ENCODE peak calls at places on chromosome 16, in four cellular contexts. Q is HL-60, U is sigmoid colon, X is transverse colon. K is an unnamed sample.

GRCh38 chr16:85130707-85131028 is 18.4 kb upstream of the CIBAR2 start:
- DNase-seq in X (no peak), Q (no peak), U (no peak), K (no peak)

GRCh38 chr16:58043571-58044155 is 18.1 kb downstream of the MMP15 start:
- DNase-seq in Q (no peak), U (no peak), X (no peak), K (no peak)

GRCh38 chr16:13557476-13557875 is 362.5 kb upstream of the ERCC4 start:
- DNase-seq in U (no peak), X (no peak), Q (no peak), K (no peak)

GRCh38 chr16:68403704-68404103 is 44.6 kb downstream of the SMPD3 start:
- DNase-seq in U (no peak), Q (peak; percentile 12), X (no peak), K (no peak)

GRCh38 chr16:5622234-5622884 is 524.8 kb upstream of the EEF2KMT start:
- DNase-seq in X (no peak), Q (no peak), U (no peak), K (no peak)

GRCh38 chr16:54584121-54584520 is 297.5 kb upstream of the IRX3 start:
- DNase-seq in X (no peak), Q (no peak), U (no peak), K (no peak)

GRCh38 chr16:66580605-66581209 is 1.4 kb downstream of the CMTM2 start:
- DNase-seq in X (no peak), U (no peak), Q (no peak), K (no peak)

GRCh38 chr16:56048425-56049100 is 142.7 kb upstream of the GNAO1 start:
- DNase-seq in U (no peak), X (no peak), Q (peak; percentile 14), K (no peak)

GRCh38 chr16:27179500-27180072 is 23.7 kb upstream of the KDM8 start:
- DNase-seq in U (peak; percentile 93), X (peak; percentile 92), Q (peak; percentile 92), K (peak; percentile 38)

GRCh38 chr16:54932737-54933254 is 2.1 kb downstream of the IRX5 start:
- DNase-seq in U (no peak), X (no peak), Q (no peak), K (no peak)

GRCh38 chr16:75267631-75268264 is 16.3 kb upstream of the BCAR1 start:
- DNase-seq in X (peak; percentile 84), Q (no peak), U (peak; percentile 82), K (peak; percentile 81)

GRCh38 chr16:48212033-48212432 is 32.1 kb upstream of the LONP2 start:
- DNase-seq in Q (no peak), X (no peak), U (no peak), K (no peak)

GRCh38 chr16:71885261-71885650 is 1.3 kb upstream of the ZNF821 start:
- DNase-seq in X (no peak), U (no peak), Q (peak; percentile 55), K (no peak)

GRCh38 chr16:65965632-65966031 is 400.9 kb upstream of the CDH5 start:
- DNase-seq in U (no peak), Q (no peak), X (no peak), K (no peak)

GRCh38 chr16:27838536-27839175 is 224.9 kb downstream of the GSG1L start:
- DNase-seq in Q (no peak), U (peak; percentile 40), X (no peak), K (peak; percentile 22)

GRCh38 chr16:85430523-85431381 is 182.4 kb upstream of the GSE1 start:
- DNase-seq in X (peak; percentile 7), Q (no peak), U (peak; percentile 61), K (no peak)

GRCh38 chr16:48408688-48409087 is 23.5 kb upstream of the SIAH1 start:
- DNase-seq in U (peak; percentile 69), Q (peak; percentile 67), X (peak; percentile 54), K (no peak)

GRCh38 chr16:67040906-67041305 is 12.0 kb downstream of the CBFB start:
- DNase-seq in X (no peak), Q (no peak), U (no peak), K (no peak)

GRCh38 chr16:10368984-10369551 is 16.8 kb upstream of the ATF7IP2 start:
- DNase-seq in Q (no peak), U (no peak), X (no peak), K (no peak)

GRCh38 chr16:85798901-85799496 is 345 bp downstream of the EMC8 start:
- DNase-seq in Q (peak; percentile 25), X (peak; percentile 24), U (no peak), K (no peak)

GRCh38 chr16:56520251-56520577 is 390 bp upstream of the BBS2 start:
- DNase-seq in X (no peak), Q (no peak), U (no peak), K (no peak)

GRCh38 chr16:87780385-87780989 is 14.7 kb upstream of the KLHDC4 start:
- DNase-seq in X (peak; percentile 49), Q (peak; percentile 89), U (no peak), K (no peak)

GRCh38 chr16:77043076-77043475 is 147.9 kb upstream of the MON1B start:
- DNase-seq in X (no peak), Q (no peak), U (no peak), K (no peak)

GRCh38 chr16:69553332-69553731 is 12.4 kb upstream of the NFAT5 start:
- DNase-seq in U (no peak), X (no peak), Q (peak; percentile 9), K (no peak)

GRCh38 chr16:88087517-88087877 is 136.3 kb downstream of the BANP start:
- DNase-seq in X (no peak), Q (no peak), U (no peak), K (no peak)

GRCh38 chr16:87051526-87052320 is 265.5 kb downstream of the C16orf95 start:
- DNase-seq in Q (no peak), U (no peak), X (no peak), K (no peak)

GRCh38 chr16:71367243-71367976 is 8.9 kb downstream of the CALB2 start:
- DNase-seq in Q (peak; percentile 48), X (peak; percentile 38), U (no peak), K (no peak)

GRCh38 chr16:22369221-22369811 is 5.1 kb downstream of the CDR2 start:
- DNase-seq in X (no peak), Q (peak; percentile 54), U (no peak), K (no peak)

GRCh38 chr16:56609463-56609921 is 1.1 kb downstream of the MT2A start:
- DNase-seq in X (peak; percentile 86), Q (peak; percentile 95), U (peak; percentile 89), K (peak; percentile 60)

GRCh38 chr16:57810197-57811024 is 8.1 kb upstream of the KIFC3 start:
- DNase-seq in Q (peak; percentile 95), X (peak; percentile 92), U (peak; percentile 88), K (peak; percentile 78)

GRCh38 chr16:86467490-86467889 is 42.8 kb upstream of the FOXF1 start:
- DNase-seq in U (peak; percentile 71), Q (no peak), X (no peak), K (no peak)

GRCh38 chr16:1335996-1336395 is 2.6 kb downstream of the BAIAP3 start:
- DNase-seq in X (no peak), Q (no peak), U (no peak), K (no peak)
- H3K4me3 ChIP-seq in X (no peak overlapping the region), Q (no peak overlapping the region), U (no peak overlapping the region), K (no peak overlapping the region)

GRCh38 chr16:80122155-80122554 is 418.6 kb upstream of the DYNLRB2 start:
- DNase-seq in X (peak; percentile 18), Q (no peak), U (peak; percentile 81), K (no peak)
- TF ChIP-seq POLR2AphosphoS5 in X (peak; percentile 79), Q (no peak), U (peak; percentile 91), K (no peak)

GRCh38 chr16:89958596-89958995 is 10.0 kb downstream of the DEF8 start:
- DNase-seq in X (no peak), U (no peak), Q (no peak), K (no peak)

GRCh38 chr16:89957214-89957785 is 8.7 kb downstream of the DEF8 start:
- DNase-seq in X (no peak), U (no peak), Q (no peak), K (no peak)

GRCh38 chr16:89956511-89957213 is 8.1 kb downstream of the DEF8 start:
- DNase-seq in U (no peak), X (no peak), Q (peak; percentile 59), K (no peak)

GRCh38 chr16:89960966-89961365 is 12.4 kb downstream of the DEF8 start:
- DNase-seq in Q (no peak), U (no peak), X (no peak), K (no peak)

DNA sequence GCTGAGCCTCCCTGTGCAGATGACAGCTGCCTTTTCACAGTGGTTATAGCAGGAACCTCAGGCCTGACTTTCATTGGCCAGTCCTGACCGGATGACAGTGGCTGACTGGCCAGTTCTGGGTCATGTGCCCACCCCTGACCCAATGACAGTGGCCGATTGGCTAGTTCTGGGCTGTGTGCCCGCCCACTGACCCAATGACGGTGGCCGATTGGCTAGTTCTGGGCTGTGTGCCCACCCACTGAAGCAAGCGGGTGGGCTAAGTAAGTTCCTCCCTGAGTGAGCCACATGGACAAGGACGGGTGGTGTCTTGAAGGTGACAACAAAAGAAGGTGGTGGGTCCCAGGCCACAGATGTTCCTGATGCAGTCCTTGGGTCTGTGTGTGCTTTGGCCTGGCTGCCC is 9.5 kb downstream of the DEF8 start:
- DNase-seq in U (no peak), Q (peak; percentile 34), X (no peak), K (no peak)
- H3K4me3 ChIP-seq in U (no peak overlapping the region), Q (peak overlapping the region; percentile 31), X (no peak overlapping the region), K (no peak overlapping the region)

DNA sequence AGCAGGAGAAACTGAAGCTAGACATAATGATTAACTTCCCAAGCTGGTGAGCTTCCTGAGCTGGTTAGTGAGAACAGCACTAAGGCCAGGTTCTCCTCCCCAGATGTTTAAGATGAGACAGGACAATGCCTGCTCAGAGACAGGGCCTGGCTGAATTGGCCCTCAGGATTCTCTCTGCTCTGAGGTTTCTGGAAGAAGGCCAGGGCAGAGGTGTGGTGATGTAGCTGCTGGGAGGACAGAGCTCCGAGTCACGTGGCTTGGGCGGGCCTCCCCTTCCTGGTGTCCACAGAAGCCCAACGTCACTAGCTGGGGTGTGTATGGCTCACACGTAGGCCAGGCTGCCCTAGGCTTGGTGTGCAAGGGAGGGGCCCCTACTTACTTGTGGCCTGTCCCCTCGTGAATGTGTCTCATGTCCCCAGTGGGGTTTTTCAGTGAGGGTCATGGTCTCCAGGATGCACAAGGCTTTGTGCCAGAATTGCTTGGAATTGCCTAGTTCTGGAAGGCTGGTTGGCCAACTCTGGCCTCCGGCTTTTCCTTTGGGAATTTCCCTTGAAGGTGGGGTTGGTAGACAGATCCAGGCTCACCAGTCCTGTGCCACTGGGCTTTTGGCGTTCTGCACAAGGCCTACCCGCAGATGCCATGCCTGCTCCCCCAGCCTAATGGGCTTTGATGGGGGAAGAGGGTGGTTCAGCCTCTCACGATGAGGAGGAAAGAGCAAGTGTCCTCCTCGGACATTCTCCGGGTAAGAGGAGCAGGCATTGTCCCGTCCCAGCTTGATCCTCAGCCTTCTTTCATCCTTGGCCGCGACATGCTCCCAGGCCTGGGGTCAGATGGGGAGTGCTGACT is 3.4 kb downstream of the NOD2 start:
- DNase-seq in U (peak; percentile 91), Q (peak; percentile 86), X (peak; percentile 91), K (peak; percentile 95)
- TF ChIP-seq POLR2AphosphoS5 in U (no peak), Q (no peak), X (peak; percentile 15), K (no peak)

DNA sequence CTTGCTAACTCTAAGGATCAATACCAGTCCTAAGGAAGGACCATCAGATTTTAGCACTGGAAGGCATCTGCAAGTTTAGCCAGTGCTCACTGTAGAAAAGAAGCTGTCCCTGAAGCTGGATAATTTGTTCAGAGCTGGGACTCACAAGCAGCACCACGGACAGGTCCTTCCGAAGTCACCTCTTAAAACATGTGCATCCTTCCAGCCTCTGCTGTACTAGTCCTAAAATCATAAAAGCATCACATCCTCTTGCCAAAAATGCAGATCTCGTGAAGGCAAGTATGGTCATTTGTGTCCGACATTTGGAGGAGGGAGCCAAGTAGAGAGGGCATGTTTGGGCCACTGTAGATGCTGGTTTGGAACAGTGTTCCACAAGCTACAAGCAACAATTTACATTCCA is 506.9 kb downstream of the RBFOX1 start:
- DNase-seq in X (no peak), Q (no peak), U (no peak), K (no peak)
- H3K4me3 ChIP-seq in X (no peak overlapping the region), Q (no peak overlapping the region), U (no peak overlapping the region), K (no peak overlapping the region)

GRCh38 chr16:20263138-20263855 is 64.0 kb downstream of the GP2 start:
- DNase-seq in X (no peak), U (no peak), Q (no peak), K (no peak)
- TF ChIP-seq POLR2AphosphoS5 in X (no peak), U (no peak), Q (no peak), K (no peak)